ENCODE peak calls at places on chromosomes 6 and 20, in seven cellular contexts. P is CD8-positive, alpha-beta T cell; V is DND-41; A is RWPE1; E is breast epithelium; H is heart left ventricle; Z is GM12865. B is an unnamed sample.

GRCh38 chr6:93789532-93789931 is 370.2 kb upstream of the EPHA7 start:
- DNase-seq in A (no peak), P (no peak), Z (no peak), V (no peak), H (no peak), E (no peak), B (no peak)

GRCh38 chr6:38113810-38114577 is 294.5 kb downstream of the ZFAND3 start:
- DNase-seq in E (no peak), V (no peak), Z (no peak), A (no peak), H (no peak), P (no peak), B (no peak)

GRCh38 chr20:38321959-38322598 is 18.1 kb downstream of the BPI start:
- DNase-seq in A (peak; percentile 82), P (no peak), V (peak; percentile 10), E (no peak), H (peak; percentile 38), Z (peak; percentile 14), B (no peak)

GRCh38 chr6:5361371-5361770 is 100.1 kb downstream of the FARS2 start:
- DNase-seq in P (no peak), V (no peak), H (no peak), A (no peak), Z (no peak), E (no peak), B (no peak)

GRCh38 chr6:116444092-116444491 is 17.1 kb upstream of the CALHM6 start:
- DNase-seq in P (no peak), E (no peak), A (peak; percentile 38), Z (peak; percentile 53), V (no peak), H (no peak), B (no peak)

GRCh38 chr6:42896178-42896719 is 16.8 kb downstream of the RPL7L1 start:
- DNase-seq in E (no peak), H (no peak), A (no peak), P (no peak), V (no peak), Z (no peak), B (peak; percentile 17)

GRCh38 chr6:167097770-167098169 is 25.1 kb upstream of the CCR6 start:
- DNase-seq in A (no peak), E (no peak), P (no peak), H (no peak), Z (no peak), V (no peak), B (no peak)

GRCh38 chr6:20202070-20202658 is 10.1 kb downstream of the MBOAT1 start:
- DNase-seq in Z (peak; percentile 87), H (no peak), P (no peak), A (peak; percentile 57), E (no peak), V (no peak), B (no peak)

GRCh38 chr6:169684056-169684455 is 17.8 kb downstream of the WDR27 start:
- DNase-seq in Z (no peak), A (no peak), E (no peak), P (no peak), V (no peak), H (no peak), B (no peak)

GRCh38 chr6:40891686-40892085 is 147.3 kb downstream of the UNC5CL start:
- DNase-seq in E (no peak), A (no peak), Z (no peak), P (no peak), V (no peak), H (no peak), B (no peak)

GRCh38 chr6:164023535-164023934 is 609.0 kb downstream of the QKI start:
- DNase-seq in A (no peak), E (no peak), P (no peak), H (no peak), Z (no peak), V (no peak), B (no peak)

GRCh38 chr6:45082091-45082490 is 246.0 kb upstream of the RUNX2 start:
- DNase-seq in P (no peak), Z (no peak), V (no peak), A (no peak), H (no peak), E (no peak), B (no peak)

GRCh38 chr6:45092135-45092534 is 236.0 kb upstream of the RUNX2 start:
- DNase-seq in V (no peak), H (no peak), E (no peak), Z (no peak), P (no peak), A (no peak), B (no peak)

GRCh38 chr6:45081634-45082033 is 246.5 kb upstream of the RUNX2 start:
- DNase-seq in E (no peak), P (no peak), V (no peak), H (no peak), Z (no peak), A (no peak), B (no peak)

GRCh38 chr6:45084257-45084656 is 243.9 kb upstream of the RUNX2 start:
- DNase-seq in P (no peak), E (no peak), V (no peak), H (no peak), Z (no peak), A (no peak), B (no peak)

GRCh38 chr6:45086685-45087084 is 241.4 kb upstream of the RUNX2 start:
- DNase-seq in P (no peak), V (no peak), Z (no peak), E (no peak), H (no peak), A (no peak), B (no peak)
- TF ChIP-seq CTCF in P (no peak), V (no peak), Z (no peak), E (no peak), H (peak; percentile 13), A (no peak), B (no peak)

GRCh38 chr6:28895131-28895812 is 28.5 kb downstream of the TRIM27 start:
- DNase-seq in P (peak; percentile 83), H (peak; percentile 94), V (peak; percentile 95), A (peak; percentile 91), Z (peak; percentile 97), E (peak; percentile 94), B (peak; percentile 84)

GRCh38 chr6:28893172-28893799 is 30.5 kb downstream of the TRIM27 start:
- DNase-seq in E (no peak), H (no peak), A (no peak), V (no peak), P (no peak), Z (no peak), B (no peak)

GRCh38 chr6:28900577-28901266 is 23.1 kb downstream of the TRIM27 start:
- DNase-seq in A (no peak), Z (no peak), H (no peak), E (no peak), V (no peak), P (no peak), B (no peak)

GRCh38 chr6:28898710-28898965 is 25.1 kb downstream of the TRIM27 start:
- DNase-seq in H (no peak), Z (no peak), V (no peak), A (no peak), P (no peak), E (no peak), B (no peak)

GRCh38 chr6:28896505-28897392 is 27.0 kb downstream of the TRIM27 start:
- DNase-seq in V (peak; percentile 64), E (no peak), P (peak; percentile 34), A (peak; percentile 51), Z (peak; percentile 78), H (peak; percentile 64), B (no peak)
- TF ChIP-seq CTCF in V (peak; percentile 49), E (peak; percentile 66), P (peak; percentile 26), A (peak; percentile 21), Z (peak; percentile 34), H (peak; percentile 19), B (no peak)

GRCh38 chr20:43543138-43543537 is 15.7 kb upstream of the SGK2 start:
- DNase-seq in V (no peak), Z (peak; percentile 14), H (no peak), A (no peak), E (no peak), P (no peak), B (no peak)

GRCh38 chr20:43544501-43544900 is 14.3 kb upstream of the SGK2 start:
- DNase-seq in E (peak; percentile 15), Z (no peak), H (no peak), A (no peak), P (no peak), V (no peak), B (no peak)

GRCh38 chr20:43542674-43543073 is 16.2 kb upstream of the SGK2 start:
- DNase-seq in A (no peak), Z (no peak), V (no peak), E (no peak), P (no peak), H (no peak), B (no peak)

GRCh38 chr20:43548273-43548880 is 10.4 kb upstream of the SGK2 start:
- DNase-seq in V (no peak), A (no peak), E (no peak), P (no peak), Z (no peak), H (no peak), B (no peak)

GRCh38 chr20:43545837-43546578 is 12.8 kb upstream of the SGK2 start:
- DNase-seq in Z (no peak), E (no peak), V (no peak), P (no peak), H (no peak), A (no peak), B (no peak)
- TF ChIP-seq CTCF in Z (no peak), E (no peak), V (no peak), P (no peak), H (no peak), A (no peak), B (no peak)

GRCh38 chr6:26054937-26055669 is 32.1 kb upstream of the HFE start:
- DNase-seq in E (peak; percentile 91), A (peak; percentile 86), P (peak; percentile 74), V (peak; percentile 95), H (peak; percentile 89), Z (peak; percentile 97), B (peak; percentile 80)
- TF ChIP-seq CTCF in E (peak; percentile 68), A (no peak), P (no peak), V (peak; percentile 19), H (peak; percentile 5), Z (no peak), B (no peak)

GRCh38 chr6:159535629-159536028 is 157.4 kb downstream of the SOD2 start:
- DNase-seq in P (no peak), E (no peak), Z (no peak), A (no peak), H (no peak), V (no peak), B (no peak)

GRCh38 chr6:159541296-159541695 is 151.7 kb downstream of the SOD2 start:
- DNase-seq in A (no peak), Z (no peak), P (no peak), H (no peak), E (no peak), V (no peak), B (no peak)

GRCh38 chr6:159540883-159541282 is 152.2 kb downstream of the SOD2 start:
- DNase-seq in H (no peak), V (no peak), Z (no peak), P (no peak), E (no peak), A (no peak), B (no peak)

GRCh38 chr6:159540152-159540551 is 152.9 kb downstream of the SOD2 start:
- DNase-seq in P (no peak), A (no peak), E (no peak), H (no peak), Z (peak; percentile 21), V (no peak), B (no peak)
- TF ChIP-seq CTCF in P (no peak), A (peak; percentile 16), E (no peak), H (peak; percentile 20), Z (peak; percentile 39), V (peak; percentile 45), B (no peak)

B was measured in omental fat pad.